ENCODE peak calls at places on chromosomes 4 and X, in four cellular contexts. L is lower lobe of right lung; W is neuronal stem cell; U is naive thymus-derived CD4-positive, alpha-beta T cell. Z is an unnamed sample. For H3K4me1, the result is how much of the 10 kb centered on the place peaks cover.

GRCh38 chr4:176897226-176897625 is 104.5 kb upstream of the VEGFC start:
- DNase-seq in L (no peak), W (no peak), U (no peak), Z (no peak)

GRCh38 chr4:17630228-17630627 is 15.8 kb downstream of the MED28 start:
- DNase-seq in L (no peak), W (no peak), U (no peak), Z (no peak)

GRCh38 chr4:74374561-74375327 is 9.8 kb downstream of the EREG start:
- DNase-seq in L (peak), W (no peak), U (no peak), Z (peak)

GRCh38 chrX:39667746-39668507 is 429.8 kb downstream of the BCOR start:
- DNase-seq in L (no peak), W (no peak), U (no peak), Z (no peak)

GRCh38 chr4:153115322-153116100 is 88.7 kb upstream of the TRIM2 start:
- DNase-seq in L (no peak), W (no peak), U (peak), Z (peak)

GRCh38 chrX:69065451-69065850 is 99.8 kb downstream of the PJA1 start:
- DNase-seq in L (no peak), W (no peak), U (no peak), Z (no peak)

GRCh38 chrX:132270699-132271098 is 51.5 kb upstream of the RAP2C start:
- DNase-seq in L (no peak), W (no peak), U (no peak), Z (no peak)

GRCh38 chrX:100880368-100880767 is 6.2 kb upstream of the NOX1 start:
- DNase-seq in L (no peak), W (no peak), U (no peak), Z (no peak)

GRCh38 chr4:5472166-5472565 is 236.2 kb downstream of the EVC2 start:
- DNase-seq in L (no peak), W (no peak), U (no peak), Z (no peak)

GRCh38 chrX:17247144-17247543 is 127.9 kb upstream of the NHS start:
- DNase-seq in L (no peak), W (no peak), U (no peak), Z (no peak)

GRCh38 chrX:71871367-71871766 is 39.3 kb upstream of the NHSL2 start:
- DNase-seq in L (no peak), W (no peak), U (no peak), Z (no peak)

GRCh38 chr4:18980516-18981233 is 959.1 kb upstream of the LCORL start:
- DNase-seq in L (no peak), W (no peak), U (no peak), Z (no peak)

GRCh38 chr4:168200685-168201084 is 108.3 kb downstream of the ANXA10 start:
- DNase-seq in L (no peak), W (no peak), U (no peak), Z (peak)

GRCh38 chrX:37348237-37349130 is 680 bp upstream of the PRRG1 start:
- DNase-seq in L (no peak), W (peak), U (no peak), Z (no peak)

GRCh38 chr4:70183168-70183939 is 12.2 kb upstream of the ODAM start:
- DNase-seq in L (no peak), W (peak), U (no peak), Z (peak)

GRCh38 chr4:72468904-72469502 is 100.0 kb downstream of the ADAMTS3 start:
- DNase-seq in L (no peak), W (no peak), U (no peak), Z (peak)

GRCh38 chrX:55143621-55144020 is 54.8 kb downstream of the PAGE2 start:
- DNase-seq in L (no peak), W (no peak), U (no peak), Z (no peak)

GRCh38 chrX:15761564-15762191 is 23.6 kb downstream of the CA5B start:
- DNase-seq in L (no peak), W (peak), U (peak), Z (peak)

GRCh38 chr4:53497446-53498069 is 93.7 kb downstream of the LNX1 start:
- DNase-seq in L (no peak), W (no peak), U (no peak), Z (no peak)

GRCh38 chr4:7189475-7190277 is 2.7 kb upstream of the SORCS2 start:
- DNase-seq in L (peak), W (no peak), U (no peak), Z (peak)

GRCh38 chr4:7198440-7199128 is 6.2 kb downstream of the SORCS2 start:
- DNase-seq in L (peak), W (no peak), U (no peak), Z (no peak)

GRCh38 chrX:43333543-43333942 is 322.6 kb upstream of the MAOA start:
- DNase-seq in L (no peak), W (no peak), U (no peak), Z (peak)

GRCh38 chr4:115233600-115233999 is 120.2 kb upstream of the NDST4 start:
- DNase-seq in L (no peak), W (no peak), U (no peak), Z (no peak)
- H3K27ac ChIP-seq in L (no peak), W (no peak), U (no peak), Z (no peak)

GRCh38 chr4:144748814-144749555 is 103.0 kb downstream of the HHIP start:
- DNase-seq in L (no peak), W (no peak), U (no peak), Z (no peak)

GRCh38 chr4:144754562-144755410 is 108.8 kb downstream of the HHIP start:
- DNase-seq in L (no peak), W (no peak), U (no peak), Z (no peak)

DNA sequence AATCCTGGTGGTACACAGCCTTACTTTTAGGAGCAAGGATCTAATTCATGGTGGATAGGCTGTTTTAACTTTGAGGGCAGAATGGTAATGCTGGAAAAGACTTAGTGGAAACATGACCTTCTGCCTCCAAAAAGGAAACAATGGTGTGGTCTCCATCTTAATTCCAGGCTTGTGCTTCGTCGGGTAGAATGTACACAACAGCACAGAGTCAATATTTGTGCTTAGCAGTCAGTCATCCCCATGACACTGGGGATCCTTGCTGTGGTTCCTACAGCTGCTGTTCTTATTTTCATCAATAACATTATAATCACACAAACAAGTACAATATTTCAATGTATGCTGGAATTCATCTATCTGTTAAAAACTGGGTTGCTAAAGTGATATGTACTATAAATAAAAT is 104.4 kb downstream of the HHIP start:
- DNase-seq in L (no peak), W (no peak), U (no peak), Z (no peak)
- H3K4me3 ChIP-seq in L (no peak), W (no peak), U (no peak), Z (no peak)

DNA sequence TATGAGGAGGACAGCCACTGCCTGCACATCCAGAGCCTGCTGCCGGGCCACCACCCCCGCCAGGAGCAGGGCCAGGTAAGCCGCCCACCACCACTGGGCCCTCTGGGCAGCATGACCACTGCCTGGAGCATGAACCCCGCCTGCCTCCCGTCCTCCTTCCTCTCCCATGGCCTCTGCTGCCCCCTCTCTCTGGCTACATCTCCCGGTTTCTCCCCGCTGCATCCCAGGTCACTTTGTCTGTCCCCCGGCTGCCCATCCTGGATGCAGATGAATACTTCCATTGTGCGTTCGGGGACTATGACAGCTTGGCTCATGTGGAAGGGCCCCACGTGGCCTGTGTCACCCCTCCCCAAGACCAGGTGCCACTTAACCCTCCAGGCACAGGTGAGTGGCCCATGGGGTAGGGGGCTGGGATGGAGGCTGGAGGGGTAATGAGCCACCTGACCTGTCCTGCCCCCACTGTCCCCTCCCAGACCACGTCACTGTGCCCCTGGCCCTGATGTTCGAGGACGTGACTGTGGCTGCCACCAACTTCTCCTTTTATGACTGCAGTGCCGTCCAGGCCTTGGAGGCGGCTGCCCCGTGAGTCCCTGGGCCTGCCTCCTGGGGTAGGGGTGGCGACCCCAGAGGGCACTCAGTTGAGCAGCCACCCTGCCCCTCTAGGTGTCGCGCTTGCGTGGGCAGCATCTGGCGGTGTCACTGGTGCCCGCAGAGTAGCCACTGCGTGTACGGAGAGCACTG is 6.0 kb downstream of the PLXNB3 start:
- DNase-seq in L (no peak), W (no peak), U (no peak), Z (no peak)
- H3K4me1 ChIP-seq in L (under half), W (under half), U (under half), Z (under half)

GRCh38 chr4:24582235-24582863 is 2.0 kb downstream of the DHX15 start:
- DNase-seq in L (no peak), W (no peak), U (no peak), Z (no peak)
- H3K27ac ChIP-seq in L (no peak), W (no peak), U (peak), Z (no peak)

DNA sequence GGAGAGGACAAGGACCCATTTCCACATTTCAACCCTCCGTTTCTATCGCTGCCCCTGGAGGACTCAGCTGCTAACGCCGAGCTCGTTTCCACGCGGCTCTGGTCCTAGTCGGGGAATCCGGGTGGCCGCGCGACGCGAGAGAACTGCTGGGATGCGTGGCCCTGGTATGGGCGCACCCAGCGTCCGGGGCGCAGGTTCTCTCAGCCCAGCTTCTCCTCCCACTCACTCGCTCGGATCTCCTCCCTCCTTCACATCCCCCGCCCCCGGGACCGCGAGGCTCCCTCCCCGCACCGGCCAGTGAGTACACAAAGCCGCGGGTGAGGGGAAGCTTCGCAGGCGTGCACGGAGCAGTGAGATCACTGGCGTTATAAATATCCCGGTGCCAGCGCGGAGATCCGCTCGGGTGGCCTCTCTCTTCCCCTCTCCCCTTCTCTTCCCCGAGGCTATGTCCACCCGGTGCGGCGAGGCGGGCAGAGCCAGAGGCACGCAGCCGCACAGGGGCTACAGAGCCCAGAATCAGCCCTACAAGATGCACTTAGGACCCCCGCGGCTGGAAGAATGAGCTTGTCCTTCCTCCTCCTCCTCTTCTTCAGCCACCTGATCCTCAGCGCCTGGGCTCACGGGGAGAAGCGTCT is at the start of gene FGF5:
- DNase-seq in L (peak), W (peak), U (no peak), Z (no peak)
- H3K4me3 ChIP-seq in L (peak), W (peak), U (no peak), Z (no peak)

DNA sequence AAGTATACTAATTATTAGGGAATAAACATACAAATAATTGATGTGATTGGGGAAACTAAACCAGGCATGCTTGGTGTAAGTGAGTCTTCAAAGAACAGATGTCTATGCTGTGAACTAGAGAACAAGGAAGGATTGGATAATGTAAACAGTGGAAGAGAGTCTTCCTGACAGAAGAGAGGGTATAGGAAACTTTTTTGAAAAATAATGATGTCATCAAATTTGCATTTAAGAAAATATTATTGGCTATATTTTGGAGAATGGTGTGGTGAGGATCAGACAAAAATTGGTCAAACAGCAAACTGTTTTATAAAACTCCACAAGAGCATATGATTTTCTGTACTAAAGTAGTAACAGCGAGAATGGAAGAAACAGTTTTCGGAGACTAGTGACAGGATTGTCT is 537.7 kb downstream of the TRAM1L1 start:
- DNase-seq in L (no peak), W (no peak), U (no peak), Z (no peak)
- H3K4me1 ChIP-seq in L (under half), W (under half), U (under half), Z (under half)

DNA sequence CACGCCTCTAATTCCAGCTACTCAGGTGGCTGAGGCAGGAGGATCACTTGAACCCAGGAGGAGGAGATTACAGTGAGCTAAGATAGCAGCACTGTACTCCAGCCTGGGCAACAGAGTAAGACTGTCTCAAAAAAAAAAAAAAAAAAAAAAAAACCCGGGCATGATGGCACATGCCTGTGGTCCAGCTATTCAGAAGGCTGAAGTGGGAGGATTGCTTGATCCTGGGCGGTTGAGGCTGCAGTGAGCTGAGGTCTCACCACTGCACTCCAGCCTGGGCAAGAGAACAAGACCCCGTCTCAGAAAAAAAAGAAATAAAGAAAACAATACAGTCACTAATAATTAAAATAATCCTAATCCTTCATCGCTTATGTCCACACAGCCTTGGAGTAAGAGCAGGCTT is 68.1 kb downstream of the APBB2 start:
- DNase-seq in L (no peak), W (no peak), U (no peak), Z (no peak)
- H3K27ac ChIP-seq in L (peak), W (peak), U (no peak), Z (no peak)

GRCh38 chr4:8744083-8744805 is 127.4 kb downstream of the HMX1 start:
- DNase-seq in L (peak), W (no peak), U (no peak), Z (no peak)

GRCh38 chr4:8747467-8747841 is 124.2 kb downstream of the HMX1 start:
- DNase-seq in L (peak), W (no peak), U (no peak), Z (no peak)

GRCh38 chr4:8745828-8746225 is 125.8 kb downstream of the HMX1 start:
- DNase-seq in L (peak), W (no peak), U (no peak), Z (no peak)

GRCh38 chr4:8746523-8747466 is 124.8 kb downstream of the HMX1 start:
- DNase-seq in L (peak), W (no peak), U (no peak), Z (no peak)

GRCh38 chr4:8745036-8745827 is 126.4 kb downstream of the HMX1 start:
- DNase-seq in L (peak), W (no peak), U (no peak), Z (no peak)
- H3K4me3 ChIP-seq in L (no peak), W (no peak), U (no peak), Z (no peak)

GRCh38 chr4:101850698-101851097 is 60.2 kb downstream of the BANK1 start:
- DNase-seq in L (no peak), W (no peak), U (no peak), Z (no peak)

GRCh38 chr4:101851671-101852070 is 61.1 kb downstream of the BANK1 start:
- DNase-seq in L (no peak), W (no peak), U (no peak), Z (no peak)

GRCh38 chr4:101855239-101855638 is 64.7 kb downstream of the BANK1 start:
- DNase-seq in L (no peak), W (no peak), U (no peak), Z (no peak)

GRCh38 chr4:101853691-101854090 is 63.2 kb downstream of the BANK1 start:
- DNase-seq in L (no peak), W (no peak), U (no peak), Z (no peak)

DNA sequence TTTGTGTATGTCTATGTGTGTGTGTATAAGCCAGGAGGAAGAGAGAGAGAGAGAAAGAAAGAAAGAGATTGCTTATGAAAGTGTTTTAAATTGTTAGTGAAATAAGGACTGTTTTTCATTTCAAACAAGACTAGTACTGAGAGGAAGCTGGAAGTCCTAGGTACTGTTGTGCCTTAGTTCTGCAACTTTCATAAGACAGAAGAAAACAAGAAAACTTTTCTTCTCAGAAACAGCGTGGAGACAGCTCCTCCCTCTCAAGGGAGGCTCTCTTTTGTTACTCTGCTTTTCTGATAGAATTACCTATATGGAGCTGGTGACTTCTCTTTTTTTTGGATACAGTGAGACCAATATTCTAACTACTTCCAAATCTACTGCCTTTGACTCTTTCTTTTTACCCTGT is 62.5 kb downstream of the BANK1 start:
- DNase-seq in L (no peak), W (no peak), U (no peak), Z (no peak)
- H3K4me1 ChIP-seq in L (under half), W (under half), U (under half), Z (under half)